ENCODE peak calls at places on chromosomes 1 and 21, in ten cellular contexts. L is amygdala; D is NCI-H1092 treated with DMSO at 0.1 percent for 48 hours; K is Caki2; P is ureter; E is heart right ventricle; Y is stimulated activated CD4-positive, alpha-beta T cell treated with anti-CD3 and anti-CD28 coated beads, TNF-alpha, amount 100 ng/mL, for 48 hours; G is ELR; U is NCI-H1105; M is activated CD4-positive, alpha-beta T cell treated with anti-CD3 and anti-CD28 coated beads, Interleukin-2, amount 50 U/mL, for 1 hour. Z is an unnamed sample.

GRCh38 chr1:170620164-170620563 is 43.8 kb upstream of the PRRX1 start:
- DNase-seq in L (no peak), D (no peak), P (no peak), E (no peak), K (no peak), M (no peak), U (no peak), Y (no peak), G (peak), Z (no peak)

GRCh38 chr1:24388331-24388870 is 25.2 kb downstream of the STPG1 start:
- DNase-seq in G (no peak), D (no peak), P (no peak), U (no peak), M (no peak), Y (no peak), E (no peak), K (no peak), L (no peak), Z (no peak)

GRCh38 chr1:174157157-174157806 is 2.0 kb upstream of the RABGAP1L start:
- DNase-seq in Y (no peak), K (no peak), P (no peak), M (no peak), L (no peak), G (peak), E (no peak), U (no peak), D (no peak), Z (no peak)

GRCh38 chr1:112674986-112675727 is 698 bp downstream of the MOV10 start:
- DNase-seq in Y (peak), K (no peak), U (peak), L (no peak), G (peak), D (peak), M (peak), E (peak), P (no peak), Z (no peak)

GRCh38 chr21:15023782-15024181 is 41.0 kb downstream of the NRIP1 start:
- DNase-seq in G (peak), P (no peak), L (no peak), K (no peak), Y (no peak), D (no peak), E (no peak), M (no peak), U (no peak), Z (no peak)

GRCh38 chr21:46054447-46054846 is 43.5 kb upstream of the COL6A2 start:
- DNase-seq in L (no peak), U (no peak), Y (no peak), M (no peak), D (no peak), P (no peak), K (no peak), E (no peak), G (peak), Z (no peak)

GRCh38 chr1:200237066-200237465 is 172.8 kb downstream of the ZNF281 start:
- DNase-seq in L (no peak), E (no peak), D (no peak), U (no peak), M (no peak), Y (no peak), K (no peak), G (no peak), P (no peak), Z (no peak)

GRCh38 chr1:16253332-16253922 is 16.4 kb upstream of the CPLANE2 start:
- DNase-seq in K (no peak), D (no peak), U (no peak), E (no peak), Y (no peak), G (no peak), L (no peak), M (no peak), P (no peak), Z (no peak)

GRCh38 chr1:98991127-98992003 is 13.3 kb downstream of the PLPPR5 start:
- DNase-seq in D (no peak), U (no peak), Y (no peak), K (peak), L (no peak), P (no peak), E (no peak), G (peak), M (no peak), Z (no peak)

GRCh38 chr1:172460901-172461315 is 17.0 kb upstream of the PIGC start:
- DNase-seq in U (no peak), M (no peak), Y (no peak), D (no peak), G (no peak), P (no peak), K (no peak), E (no peak), L (no peak), Z (no peak)

GRCh38 chr1:78880223-78880622 is 126.3 kb downstream of the ADGRL4 start:
- DNase-seq in U (no peak), K (no peak), Y (no peak), L (no peak), G (no peak), D (no peak), P (no peak), E (no peak), M (no peak), Z (no peak)

GRCh38 chr1:205365945-205366463 is 9.3 kb upstream of the KLHDC8A start:
- DNase-seq in K (no peak), L (no peak), E (no peak), D (peak), P (no peak), M (no peak), U (no peak), Y (no peak), G (no peak), Z (no peak)

GRCh38 chr1:39905142-39905541 is 3.4 kb upstream of the MYCL start:
- DNase-seq in Y (no peak), L (no peak), U (no peak), G (no peak), M (no peak), K (no peak), D (no peak), P (no peak), E (no peak), Z (no peak)

GRCh38 chr1:227541796-227542152 is 21.6 kb upstream of the ZNF678 start:
- DNase-seq in U (no peak), P (no peak), Y (no peak), M (no peak), E (no peak), D (no peak), L (no peak), G (no peak), K (no peak), Z (no peak)

GRCh38 chr1:155003766-155004351 is 1.3 kb downstream of the ZBTB7B start:
- DNase-seq in Y (no peak), G (peak), D (no peak), M (no peak), E (peak), L (no peak), U (no peak), P (peak), K (peak), Z (no peak)

GRCh38 chr1:18396247-18396646 is 84.5 kb upstream of the KLHDC7A start:
- DNase-seq in L (no peak), M (no peak), P (no peak), G (peak), D (no peak), K (peak), U (no peak), Y (no peak), E (no peak), Z (no peak)

GRCh38 chr21:15894596-15894995 is 164.8 kb downstream of the USP25 start:
- DNase-seq in L (no peak), U (no peak), K (peak), Y (no peak), G (peak), D (peak), P (no peak), E (no peak), M (no peak), Z (no peak)

GRCh38 chr1:234696986-234697385 is 87.0 kb upstream of the IRF2BP2 start:
- DNase-seq in U (no peak), P (no peak), Y (no peak), D (no peak), M (no peak), E (no peak), L (no peak), K (no peak), G (no peak), Z (no peak)

GRCh38 chr1:178052650-178053461 is 41.0 kb upstream of the RASAL2 start:
- DNase-seq in K (peak), Y (no peak), E (peak), P (no peak), G (no peak), L (no peak), U (no peak), M (no peak), D (no peak), Z (no peak)

GRCh38 chr1:43197343-43198127 is 25.4 kb downstream of the CFAP57 start:
- DNase-seq in K (no peak), U (peak), P (no peak), E (no peak), G (no peak), Y (no peak), L (no peak), D (no peak), M (no peak), Z (no peak)

GRCh38 chr1:115274467-115274866 is 63.6 kb downstream of the NGF start:
- DNase-seq in D (no peak), L (no peak), E (peak), Y (no peak), U (no peak), P (no peak), G (no peak), M (no peak), K (no peak), Z (no peak)

GRCh38 chr1:10537082-10537766 is 62.5 kb downstream of the PEX14 start:
- DNase-seq in D (peak), U (peak), L (no peak), M (no peak), Y (no peak), P (no peak), K (no peak), E (no peak), G (no peak), Z (no peak)

GRCh38 chr1:2358651-2359640 is 32.4 kb downstream of the MORN1 start:
- DNase-seq in P (no peak), G (no peak), D (no peak), Y (no peak), E (no peak), L (no peak), M (no peak), K (no peak), U (no peak), Z (no peak)

GRCh38 chr1:112852276-112852675 is 103.7 kb downstream of the SLC16A1 start:
- DNase-seq in E (no peak), G (no peak), Y (no peak), D (no peak), P (no peak), U (no peak), M (no peak), K (no peak), L (no peak), Z (no peak)

GRCh38 chr1:43386676-43387075 is 2.9 kb downstream of the MED8 start:
- DNase-seq in G (no peak), K (no peak), E (no peak), D (no peak), U (no peak), M (no peak), L (no peak), Y (no peak), P (no peak), Z (no peak)

GRCh38 chr1:170001266-170001665 is 73.2 kb downstream of the KIFAP3 start:
- DNase-seq in E (no peak), U (no peak), D (no peak), P (no peak), K (no peak), M (no peak), G (no peak), Y (no peak), L (no peak), Z (no peak)

GRCh38 chr1:167517535-167518330 is 596 bp downstream of the CD247 start:
- DNase-seq in G (peak), M (peak), L (no peak), P (no peak), D (no peak), U (no peak), E (no peak), Y (peak), K (no peak), Z (no peak)

GRCh38 chr1:39563669-39564068 is 12.9 kb downstream of the PABPC4 start:
- DNase-seq in D (no peak), M (no peak), L (no peak), K (no peak), G (no peak), P (no peak), E (no peak), U (no peak), Y (no peak), Z (no peak)

GRCh38 chr1:181469829-181470228 is 13.5 kb upstream of the CACNA1E start:
- DNase-seq in M (no peak), P (peak), U (no peak), D (no peak), E (no peak), K (peak), Y (no peak), L (no peak), G (peak), Z (no peak)

GRCh38 chr1:194369060-194369459 is 1182.6 kb upstream of the B3GALT2 start:
- DNase-seq in Y (no peak), M (no peak), P (no peak), U (no peak), K (no peak), G (peak), L (no peak), D (no peak), E (no peak), Z (no peak)

GRCh38 chr1:245880754-245881403 is 626.2 kb downstream of the SMYD3 start:
- DNase-seq in G (peak), M (no peak), Y (no peak), K (no peak), U (no peak), D (no peak), L (no peak), E (no peak), P (no peak), Z (no peak)

GRCh38 chr1:99005537-99005942 is 879 bp upstream of the PLPPR5 start:
- DNase-seq in P (no peak), E (no peak), M (no peak), U (no peak), D (no peak), Y (no peak), L (no peak), K (peak), G (no peak), Z (no peak)

GRCh38 chr1:178055779-178056471 is 38.0 kb upstream of the RASAL2 start:
- DNase-seq in E (peak), D (no peak), G (peak), M (no peak), U (no peak), Y (no peak), P (no peak), L (no peak), K (peak), Z (no peak)

GRCh38 chr1:29090937-29091618 is 32.6 kb downstream of the TMEM200B start:
- DNase-seq in G (no peak), Y (no peak), U (no peak), D (peak), M (no peak), E (no peak), P (no peak), L (no peak), K (no peak), Z (no peak)

GRCh38 chr1:40820911-40821693 is 37.5 kb downstream of the KCNQ4 start:
- DNase-seq in D (peak), Y (no peak), M (no peak), L (peak), K (no peak), P (no peak), U (no peak), E (no peak), G (no peak), Z (no peak)

GRCh38 chr1:59223213-59223612 is 73.7 kb upstream of the FGGY start:
- DNase-seq in Y (no peak), U (no peak), P (no peak), E (no peak), M (no peak), G (no peak), K (no peak), L (no peak), D (no peak), Z (no peak)

GRCh38 chr1:118984086-118984989 is 3.8 kb downstream of the TBX15 start:
- DNase-seq in U (no peak), E (no peak), M (no peak), D (no peak), G (peak), Y (no peak), K (no peak), L (no peak), P (peak), Z (no peak)